ENCODE peak calls at places on chromosomes 7 and 10, in ten cellular contexts. Q, X, R, U, Z, S, L, C, G and O are unnamed samples. For H3K27me3, H3K36me3 and H3K4me1, the result is how much of the 10 kb centered on the place peaks cover.

GRCh38 chr7:123570390-123571182 is 13.0 kb upstream of the NDUFA5 start:
- DNase-seq in Q (no peak), X (no peak), R (no peak), U (no peak), Z (no peak), S (no peak), L (no peak), C (no peak), G (no peak), O (no peak)

GRCh38 chr7:142739927-142740492 is 9.3 kb upstream of the PRSS1 start:
- DNase-seq in Q (no peak), X (peak), R (no peak), U (no peak), Z (no peak), S (no peak), L (no peak), C (no peak), G (no peak), O (no peak)

GRCh38 chr7:66283003-66283920 is 78.1 kb downstream of the TPST1 start:
- DNase-seq in Q (no peak), X (peak), R (peak), U (no peak), Z (no peak), S (no peak), L (no peak), C (no peak), G (no peak), O (no peak)

GRCh38 chr10:73771722-73772279 is 10.0 kb upstream of the CHCHD1 start:
- DNase-seq in Q (peak), X (peak), R (peak), U (peak), Z (peak), S (peak), L (no peak), C (no peak), G (peak), O (peak)

GRCh38 chr7:119175916-119176627 is 951.6 kb downstream of the ANKRD7 start:
- DNase-seq in Q (peak), X (peak), R (peak), U (peak), Z (no peak), S (no peak), L (peak), C (peak), G (peak), O (no peak)

GRCh38 chr10:21993360-21994001 is 10.0 kb downstream of the DNAJC1 start:
- DNase-seq in Q (no peak), X (peak), R (peak), U (no peak), Z (no peak), S (peak), L (no peak), C (no peak), G (no peak), O (no peak)

GRCh38 chr10:68235111-68235510 is 3.2 kb upstream of the ATOH7 start:
- DNase-seq in Q (no peak), X (no peak), R (no peak), U (no peak), Z (no peak), S (no peak), L (no peak), C (no peak), G (no peak), O (no peak)

GRCh38 chr10:83108565-83109333 is 1030.6 kb upstream of the GHITM start:
- DNase-seq in Q (no peak), X (no peak), R (no peak), U (no peak), Z (no peak), S (no peak), L (no peak), C (no peak), G (no peak), O (no peak)

GRCh38 chr10:90179696-90180407 is 478.5 kb downstream of the KIF20B start:
- DNase-seq in Q (no peak), X (peak), R (peak), U (no peak), Z (no peak), S (no peak), L (no peak), C (no peak), G (no peak), O (no peak)

GRCh38 chr10:17836917-17837316 is 27.8 kb downstream of the MRC1 start:
- DNase-seq in Q (peak), X (no peak), R (peak), U (peak), Z (no peak), S (no peak), L (peak), C (no peak), G (peak), O (no peak)

GRCh38 chr7:157414702-157415096 is 77.9 kb downstream of the DNAJB6 start:
- DNase-seq in Q (no peak), X (no peak), R (no peak), U (no peak), Z (peak), S (no peak), L (no peak), C (no peak), G (no peak), O (no peak)
- H3K27me3 ChIP-seq in Q (under half), X (under half), R (under half), U (under half), Z (under half), S (under half), L (under half), C (under half), G (under half), O (under half)

DNA sequence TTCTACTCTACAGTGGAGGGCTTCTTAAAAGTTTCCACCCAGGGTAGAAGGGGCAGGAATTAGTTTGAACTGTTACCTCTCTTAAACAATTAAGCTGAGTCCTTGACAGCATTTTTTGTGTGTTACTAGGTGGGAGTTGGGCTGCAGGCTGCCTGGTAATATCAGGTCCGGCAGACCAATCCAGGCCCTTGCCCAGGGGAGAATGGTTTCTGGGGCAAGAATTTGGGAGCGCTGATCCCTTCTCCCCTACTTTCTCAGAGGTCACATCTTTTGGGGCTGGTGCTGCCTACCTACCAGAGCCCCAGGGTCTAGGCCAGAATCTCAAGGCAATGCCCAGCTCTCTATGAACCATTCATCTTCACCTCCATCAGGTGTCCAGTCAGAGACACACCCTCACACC is 1.6 kb downstream of the PPRC1 start:
- DNase-seq in Q (no peak), X (no peak), R (no peak), U (no peak), Z (no peak), S (no peak), L (no peak), C (no peak), G (no peak), O (no peak)
- H3K36me3 ChIP-seq in Q (under half), X (under half), R (under half), U (half or more), Z (under half), S (under half), L (under half), C (under half), G (under half), O (under half)

GRCh38 chr10:14595526-14596182 is 179.0 kb downstream of the FAM107B start:
- DNase-seq in Q (no peak), X (no peak), R (no peak), U (no peak), Z (no peak), S (no peak), L (no peak), C (no peak), G (no peak), O (no peak)
- H3K4me1 ChIP-seq in Q (under half), X (under half), R (under half), U (under half), Z (under half), S (under half), L (under half), C (under half), G (under half), O (under half)

GRCh38 chr7:103446046-103446520 is at the start of gene SLC26A5:
- DNase-seq in Q (peak), X (no peak), R (peak), U (no peak), Z (peak), S (peak), L (no peak), C (no peak), G (no peak), O (no peak)

GRCh38 chr7:103445228-103446020 is 583 bp downstream of the SLC26A5 start:
- DNase-seq in Q (peak), X (no peak), R (peak), U (no peak), Z (no peak), S (no peak), L (no peak), C (no peak), G (no peak), O (no peak)

GRCh38 chr7:103447073-103447960 is 1.3 kb upstream of the SLC26A5 start:
- DNase-seq in Q (peak), X (peak), R (peak), U (peak), Z (peak), S (peak), L (no peak), C (no peak), G (peak), O (peak)
- H3K27me3 ChIP-seq in Q (half or more), X (under half), R (under half), U (under half), Z (under half), S (under half), L (under half), C (under half), G (half or more), O (under half)

GRCh38 chr10:127410030-127410429 is 139.1 kb upstream of the NPS start:
- DNase-seq in Q (no peak), X (no peak), R (no peak), U (no peak), Z (no peak), S (no peak), L (no peak), C (no peak), G (no peak), O (no peak)

GRCh38 chr10:127411062-127411461 is 138.0 kb upstream of the NPS start:
- DNase-seq in Q (no peak), X (no peak), R (no peak), U (no peak), Z (no peak), S (no peak), L (no peak), C (no peak), G (no peak), O (no peak)

GRCh38 chr10:127408115-127408710 is 140.9 kb upstream of the NPS start:
- DNase-seq in Q (no peak), X (no peak), R (no peak), U (no peak), Z (no peak), S (no peak), L (no peak), C (no peak), G (no peak), O (no peak)

GRCh38 chr10:127407551-127407950 is 141.6 kb upstream of the NPS start:
- DNase-seq in Q (no peak), X (no peak), R (no peak), U (no peak), Z (no peak), S (no peak), L (no peak), C (no peak), G (no peak), O (no peak)

DNA sequence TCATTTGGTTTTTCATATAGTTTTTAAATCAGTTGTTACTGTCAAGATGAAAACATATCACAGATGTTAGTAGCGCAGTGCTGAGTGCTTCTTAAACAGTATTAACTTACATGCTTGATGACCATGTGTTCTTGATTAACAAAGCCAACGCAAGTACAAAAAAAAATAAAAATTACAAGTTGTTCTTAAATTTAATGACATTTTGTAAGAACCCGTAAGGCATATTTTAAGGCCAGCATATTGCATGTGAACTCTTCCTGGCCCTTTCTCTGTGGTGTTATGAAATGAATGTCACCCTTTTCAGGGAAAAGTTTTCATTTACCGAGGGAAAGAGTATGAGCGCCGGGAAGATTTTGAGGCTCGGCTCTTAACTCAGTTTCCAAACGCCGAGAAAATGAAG is 140.4 kb upstream of the NPS start:
- DNase-seq in Q (no peak), X (no peak), R (no peak), U (no peak), Z (no peak), S (no peak), L (no peak), C (no peak), G (no peak), O (no peak)
- H3K36me3 ChIP-seq in Q (under half), X (under half), R (under half), U (under half), Z (under half), S (under half), L (under half), C (under half), G (half or more), O (under half)

DNA sequence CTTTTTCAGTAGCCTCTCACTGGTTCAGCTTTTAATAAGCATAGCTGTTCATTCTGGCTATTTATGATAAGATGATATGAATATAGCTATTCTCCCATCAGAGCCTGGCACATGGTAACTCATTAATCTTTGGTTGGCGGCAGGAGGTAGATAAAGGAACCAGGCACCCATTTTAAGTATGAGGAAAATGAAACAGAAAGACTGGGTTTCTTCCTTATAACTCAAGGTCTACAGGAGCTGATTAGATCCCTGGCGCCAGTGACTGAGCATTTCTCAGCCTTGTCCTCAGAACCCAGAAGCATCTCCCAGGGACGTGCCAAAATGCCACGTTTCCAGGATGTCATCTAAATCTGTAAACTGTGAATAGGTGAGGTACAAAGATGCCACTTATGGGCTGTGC is 141.9 kb downstream of the TCF7L2 start:
- DNase-seq in Q (no peak), X (no peak), R (no peak), U (no peak), Z (no peak), S (no peak), L (no peak), C (no peak), G (no peak), O (no peak)
- H3K4me1 ChIP-seq in Q (under half), X (half or more), R (under half), U (under half), Z (under half), S (under half), L (under half), C (under half), G (under half), O (under half)

GRCh38 chr7:16235743-16236142 is 185.6 kb downstream of the CRPPA start:
- DNase-seq in Q (no peak), X (no peak), R (no peak), U (no peak), Z (no peak), S (no peak), L (no peak), C (no peak), G (no peak), O (no peak)

GRCh38 chr7:16234493-16235151 is 186.7 kb downstream of the CRPPA start:
- DNase-seq in Q (no peak), X (no peak), R (no peak), U (no peak), Z (no peak), S (no peak), L (no peak), C (no peak), G (no peak), O (no peak)

GRCh38 chr7:16235152-16235526 is 186.2 kb downstream of the CRPPA start:
- DNase-seq in Q (no peak), X (no peak), R (no peak), U (no peak), Z (no peak), S (no peak), L (no peak), C (no peak), G (no peak), O (no peak)

GRCh38 chr7:16232273-16232672 is 189.1 kb downstream of the CRPPA start:
- DNase-seq in Q (no peak), X (no peak), R (no peak), U (no peak), Z (no peak), S (no peak), L (no peak), C (no peak), G (no peak), O (no peak)

DNA sequence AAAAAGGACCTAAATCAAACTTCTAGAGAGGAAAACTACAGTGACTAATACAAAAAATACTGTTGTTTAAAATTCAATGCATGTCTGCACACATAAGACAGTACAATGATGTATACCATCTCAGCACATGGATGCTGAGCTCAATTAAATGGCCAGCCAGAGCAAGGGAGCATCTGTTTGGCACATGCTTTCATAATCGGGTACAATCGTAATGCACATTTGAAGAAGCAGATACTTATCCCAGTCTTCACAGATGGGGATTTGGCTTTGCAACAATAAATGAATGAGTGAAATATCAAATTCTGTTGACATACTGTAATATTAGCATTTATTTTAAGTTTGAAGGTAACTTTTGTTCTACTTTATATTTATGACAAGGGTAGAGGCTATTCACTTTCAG is 187.8 kb downstream of the CRPPA start:
- DNase-seq in Q (no peak), X (no peak), R (no peak), U (no peak), Z (no peak), S (no peak), L (no peak), C (no peak), G (no peak), O (no peak)
- H3K27me3 ChIP-seq in Q (under half), X (under half), R (under half), U (under half), Z (under half), S (under half), L (under half), C (under half), G (under half), O (under half)

DNA sequence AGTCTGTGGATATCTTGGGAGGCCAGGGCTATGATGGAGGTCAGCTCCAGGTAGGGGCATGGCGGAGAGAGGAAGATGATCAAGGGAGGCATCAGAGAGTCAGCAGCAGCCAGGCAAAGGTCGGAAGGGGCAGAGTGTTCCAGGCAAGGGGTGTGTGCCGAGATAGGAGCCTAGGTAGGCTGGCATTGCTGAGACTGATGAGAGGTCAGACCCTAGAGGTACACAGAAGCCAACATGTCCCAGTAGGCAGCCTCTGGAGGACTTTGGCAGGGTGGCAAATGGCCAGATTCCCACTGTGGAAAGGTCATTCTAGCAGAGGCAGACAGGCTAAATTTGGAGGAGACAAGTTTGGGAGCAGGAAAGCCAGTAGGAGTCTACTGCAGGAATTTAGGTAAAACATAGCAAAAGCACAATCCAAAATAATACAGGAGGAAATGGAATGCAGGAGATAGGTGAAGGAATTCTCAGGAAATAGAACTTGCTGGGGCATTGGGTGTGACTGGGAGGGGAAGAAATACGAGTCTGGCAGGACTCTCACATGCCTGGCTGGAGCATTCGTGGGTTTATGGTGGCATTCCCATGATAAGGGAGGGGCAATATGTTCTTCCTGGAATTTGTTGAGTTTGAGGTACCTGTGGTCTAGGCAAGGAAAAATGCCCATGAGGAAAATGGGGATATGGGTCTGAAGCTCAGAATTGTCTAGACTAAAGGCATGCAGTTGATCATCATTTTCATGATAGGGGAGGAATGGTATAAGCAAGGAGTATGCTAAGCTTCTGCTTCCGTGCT is 25.7 kb downstream of the TMEM176A start:
- DNase-seq in Q (no peak), X (no peak), R (no peak), U (no peak), Z (no peak), S (no peak), L (no peak), C (no peak), G (peak), O (no peak)
- H3K36me3 ChIP-seq in Q (under half), X (under half), R (under half), U (under half), Z (under half), S (under half), L (under half), C (under half), G (under half), O (under half)

DNA sequence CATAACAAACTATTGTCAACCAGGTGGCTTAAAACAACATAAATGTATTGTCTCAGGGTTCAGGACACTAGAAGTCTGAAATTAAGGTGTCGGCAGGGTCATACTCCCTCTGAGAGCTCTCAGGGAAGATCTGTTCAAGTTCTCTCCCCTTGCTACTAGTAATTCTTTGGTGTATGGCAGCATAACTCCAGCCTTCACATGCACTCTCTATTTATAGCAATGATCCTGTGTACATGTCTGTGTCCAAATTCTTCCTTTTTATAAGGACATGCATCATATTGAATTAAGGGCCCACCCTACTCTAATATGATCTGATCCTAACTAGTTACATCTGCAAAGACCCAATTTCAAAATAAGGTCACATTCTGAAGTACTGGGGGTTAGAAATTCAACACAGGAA is 27.2 kb downstream of the CACNA2D1 start:
- DNase-seq in Q (no peak), X (no peak), R (no peak), U (no peak), Z (no peak), S (no peak), L (no peak), C (no peak), G (no peak), O (no peak)
- H3K4me1 ChIP-seq in Q (under half), X (under half), R (under half), U (under half), Z (under half), S (under half), L (under half), C (under half), G (half or more), O (under half)

GRCh38 chr7:55253188-55253587 is 111.9 kb upstream of the LANCL2 start:
- DNase-seq in Q (no peak), X (no peak), R (no peak), U (no peak), Z (no peak), S (no peak), L (no peak), C (no peak), G (no peak), O (no peak)
- H3K27me3 ChIP-seq in Q (under half), X (under half), R (under half), U (under half), Z (under half), S (under half), L (under half), C (under half), G (under half), O (under half)